ENCODE peak calls at places on chromosome 10, in four cellular contexts. K is H54, D is HS-5, Z is AG09319. C is an unnamed sample.
A peak's percentile ranks its signal among the peaks of the same experiment; 100 is the strongest.

GRCh38 chr10:113138937-113139585 is 189.0 kb downstream of the TCF7L2 start:
- DNase-seq in Z (no peak), D (no peak), K (no peak), C (no peak)

GRCh38 chr10:77163670-77164348 is 473.8 kb downstream of the KCNMA1 start:
- DNase-seq in D (peak; percentile 96), Z (peak; percentile 75), K (peak; percentile 61), C (peak; percentile 91)

GRCh38 chr10:14282271-14282670 is 48.5 kb downstream of the FRMD4A start:
- DNase-seq in K (no peak), D (no peak), Z (no peak), C (no peak)

GRCh38 chr10:15461353-15462108 is 90.4 kb upstream of the FAM171A1 start:
- DNase-seq in D (peak; percentile 11), K (no peak), Z (peak; percentile 75), C (peak; percentile 45)

GRCh38 chr10:119769886-119770285 is 44.0 kb downstream of the INPP5F start:
- DNase-seq in Z (no peak), D (peak; percentile 72), K (peak; percentile 16), C (no peak)

GRCh38 chr10:129758180-129758579 is 205.9 kb downstream of the EBF3 start:
- DNase-seq in D (no peak), K (no peak), Z (no peak), C (no peak)

GRCh38 chr10:51272580-51272979 is 198.3 kb downstream of the PRKG1 start:
- DNase-seq in Z (peak; percentile 55), D (no peak), K (no peak), C (no peak)

GRCh38 chr10:108167766-108168165 is 1003.3 kb upstream of the SORCS1 start:
- DNase-seq in D (no peak), K (no peak), Z (no peak), C (no peak)

GRCh38 chr10:57689898-57690297 is 577.8 kb downstream of the IPMK start:
- DNase-seq in K (no peak), D (no peak), Z (no peak), C (no peak)

GRCh38 chr10:110279062-110279986 is 25.4 kb downstream of the SMNDC1 start:
- DNase-seq in D (peak; percentile 24), Z (peak; percentile 47), K (no peak), C (peak; percentile 69)

GRCh38 chr10:121325490-121326231 is 272.6 kb downstream of the FGFR2 start:
- DNase-seq in D (no peak), Z (no peak), K (no peak), C (no peak)

GRCh38 chr10:122295423-122295947 is 24.4 kb downstream of the BTBD16 start:
- DNase-seq in K (no peak), D (no peak), Z (no peak), C (no peak)

GRCh38 chr10:43138757-43139241 is 554 bp downstream of the CSGALNACT2 start:
- DNase-seq in Z (no peak), D (peak; percentile 30), K (no peak), C (peak; percentile 14)

GRCh38 chr10:112491144-112491543 is 44.1 kb downstream of the VTI1A start:
- DNase-seq in K (no peak), D (no peak), Z (no peak), C (no peak)

GRCh38 chr10:119270893-119271361 is 63.6 kb downstream of the GRK5 start:
- DNase-seq in K (peak; percentile 82), Z (no peak), D (no peak), C (no peak)

GRCh38 chr10:108601856-108602255 is 1321.5 kb downstream of the XPNPEP1 start:
- DNase-seq in D (peak; percentile 76), Z (no peak), K (no peak), C (no peak)

GRCh38 chr10:47021850-47022249 is 110.6 kb downstream of the PTPN20 start:
- DNase-seq in Z (no peak), D (no peak), K (no peak), C (no peak)

GRCh38 chr10:49058341-49059255 is 56.7 kb downstream of the VSTM4 start:
- DNase-seq in K (no peak), Z (no peak), D (no peak), C (no peak)

GRCh38 chr10:60576130-60577069 is 186.7 kb upstream of the ANK3 start:
- DNase-seq in K (no peak), D (no peak), Z (no peak), C (no peak)

GRCh38 chr10:5043716-5044115 is 40.1 kb upstream of the AKR1C2 start:
- DNase-seq in Z (no peak), D (no peak), K (no peak), C (no peak)

GRCh38 chr10:132095403-132096113 is 29.8 kb downstream of the JAKMIP3 start:
- DNase-seq in D (no peak), K (no peak), Z (no peak), C (no peak)

GRCh38 chr10:63247771-63248170 is 114.6 kb downstream of the NRBF2 start:
- DNase-seq in K (no peak), D (no peak), Z (no peak), C (no peak)

GRCh38 chr10:117462424-117462792 is 80.1 kb upstream of the EMX2 start:
- DNase-seq in K (no peak), Z (no peak), D (no peak), C (no peak)

GRCh38 chr10:132962623-132963429 is 20.5 kb upstream of the CFAP46 start:
- DNase-seq in D (no peak), Z (no peak), K (no peak), C (no peak)

GRCh38 chr10:66307826-66308225 is 618.0 kb upstream of the LRRTM3 start:
- DNase-seq in K (no peak), D (peak; percentile 2), Z (no peak), C (no peak)